ENCODE peak calls at places on chromosomes 13 and 19, in four cellular contexts. G is K562, O is HCT116, U is H1. A is an unnamed sample.

GRCh38 chr19:12792048-12792852 is 964 bp downstream of the JUNB start:
- DNase-seq in U (no peak), O (no peak), G (peak; percentile 87), A (no peak)

GRCh38 chr19:40827386-40828247 is 22.6 kb downstream of the CYP2A6 start:
- DNase-seq in O (no peak), G (no peak), U (no peak), A (no peak)

GRCh38 chr13:46113596-46113995 is 8.8 kb upstream of the CPB2 start:
- DNase-seq in U (no peak), O (no peak), G (peak; percentile 71), A (no peak)

GRCh38 chr13:114015608-114016295 is 41.9 kb upstream of the C13orf46 start:
- DNase-seq in O (no peak), U (no peak), G (no peak), A (no peak)

GRCh38 chr13:41960195-41960699 is 662 bp downstream of the VWA8 start:
- DNase-seq in U (no peak), G (peak; percentile 40), O (no peak), A (no peak)

GRCh38 chr19:3224346-3225325 is at the start of gene CELF5:
- DNase-seq in U (no peak), O (no peak), G (peak; percentile 72), A (no peak)

GRCh38 chr19:35856546-35857149 is at the start of gene KIRREL2:
- DNase-seq in O (no peak), U (no peak), G (no peak), A (no peak)

GRCh38 chr19:4059931-4060620 is 6.6 kb downstream of the ZBTB7A start:
- DNase-seq in U (no peak), G (peak; percentile 64), O (no peak), A (no peak)

GRCh38 chr19:19120308-19121156 is 17.7 kb downstream of the TMEM161A start:
- DNase-seq in U (peak; percentile 99), O (no peak), G (peak; percentile 99), A (peak; percentile 91)

GRCh38 chr19:51065221-51065960 is 499 bp upstream of the KLK13 start:
- DNase-seq in O (no peak), U (no peak), G (peak; percentile 76), A (no peak)

GRCh38 chr19:44813331-44814131 is 4.6 kb downstream of the BCAM start:
- DNase-seq in O (no peak), G (no peak), U (no peak), A (no peak)

GRCh38 chr13:30151398-30151797 is 156.0 kb downstream of the KATNAL1 start:
- DNase-seq in O (no peak), G (no peak), U (no peak), A (no peak)

GRCh38 chr13:70203661-70204229 is 95.5 kb upstream of the KLHL1 start:
- DNase-seq in U (no peak), G (no peak), O (peak; percentile 4), A (peak; percentile 3)

GRCh38 chr13:39603424-39603947 is 493 bp upstream of the LHFPL6 start:
- DNase-seq in O (no peak), G (no peak), U (no peak), A (no peak)

GRCh38 chr13:38308736-38309135 is 40.9 kb upstream of the UFM1 start:
- DNase-seq in G (no peak), O (no peak), U (no peak), A (no peak)

DNA sequence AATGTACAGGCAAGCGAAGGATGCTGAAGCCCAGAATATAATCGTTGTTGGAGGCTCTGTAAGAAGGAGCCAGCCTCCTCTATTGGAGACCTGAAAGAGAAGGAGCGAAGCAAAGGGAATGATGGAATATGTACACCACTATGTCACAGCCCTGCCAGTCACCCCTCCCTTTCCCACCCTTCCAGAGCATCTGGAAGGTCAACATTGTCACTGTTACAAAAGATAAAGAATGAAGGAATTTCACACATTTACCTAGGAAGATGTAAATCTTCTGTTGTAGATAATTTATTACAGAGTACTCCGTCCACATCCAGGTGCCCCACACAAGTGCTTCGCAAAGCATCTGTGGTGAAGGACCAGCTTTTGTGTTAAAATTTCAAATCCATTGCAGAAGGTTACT is 39.7 kb upstream of the SACS start:
- DNase-seq in O (no peak), U (no peak), G (no peak), A (no peak)
- TF ChIP-seq ZNF274 in O (no peak), U (no peak), G (no peak), A (no peak)

GRCh38 chr13:32212420-32212819 is 102.7 kb downstream of the ZAR1L start:
- DNase-seq in G (no peak), O (no peak), U (no peak), A (no peak)
- H3K9ac ChIP-seq in G (no peak overlapping the region), O (no peak overlapping the region), U (no peak overlapping the region), A (no peak overlapping the region)

GRCh38 chr13:60981407-60981806 is 434.2 kb downstream of the PCDH20 start:
- DNase-seq in G (no peak), U (no peak), O (no peak), A (no peak)

GRCh38 chr13:60990032-60990733 is 425.5 kb downstream of the PCDH20 start:
- DNase-seq in U (peak; percentile 23), G (no peak), O (no peak), A (no peak)

GRCh38 chr13:60986301-60986700 is 429.3 kb downstream of the PCDH20 start:
- DNase-seq in U (no peak), G (no peak), O (no peak), A (no peak)
- TF ChIP-seq ZNF274 in U (no peak), G (no peak), O (no peak), A (no peak)

DNA sequence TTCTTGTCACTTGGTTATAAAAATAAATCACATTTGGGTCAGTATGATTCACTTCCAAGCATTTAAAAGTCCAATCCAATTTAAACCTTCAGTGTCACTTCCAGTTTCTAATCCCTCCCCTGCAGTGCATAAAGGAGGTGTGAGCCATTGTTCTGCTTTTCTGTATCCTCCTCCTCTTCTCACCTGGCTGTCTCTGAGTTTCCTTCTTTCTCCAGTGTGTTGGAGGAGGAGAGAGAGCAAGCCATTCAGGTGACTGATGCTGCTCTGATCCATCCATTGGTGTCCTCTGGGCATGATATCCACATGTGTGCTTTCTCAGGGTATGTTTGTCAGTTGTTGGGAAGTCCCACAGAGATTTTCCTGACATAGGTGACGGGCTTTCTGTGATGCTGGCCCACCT is 1.2 kb downstream of the NUDT15 start:
- DNase-seq in G (no peak), O (no peak), U (no peak), A (no peak)
- H3K9ac ChIP-seq in G (peak overlapping the region; percentile 80), O (peak overlapping the region; percentile 71), U (no peak overlapping the region), A (no peak overlapping the region)

DNA sequence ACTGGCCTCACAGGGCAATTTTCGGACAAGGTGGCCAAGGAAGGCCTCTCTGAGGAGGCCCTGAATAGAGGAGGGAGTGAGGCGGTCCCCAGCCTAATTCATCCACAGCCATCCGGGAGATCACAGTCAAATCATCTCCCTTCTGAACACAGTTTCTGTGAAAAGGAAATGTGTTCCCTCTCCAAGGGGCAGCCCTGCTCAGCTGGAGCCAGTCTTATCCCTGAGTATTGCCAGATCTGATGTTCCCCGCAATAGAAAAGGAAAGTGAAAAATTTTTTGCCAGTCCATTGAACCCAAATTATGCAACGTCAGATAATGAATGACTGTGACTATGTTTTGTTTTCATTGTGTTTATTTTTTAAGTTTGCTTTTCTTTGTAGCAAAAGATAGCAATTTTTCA is 125.9 kb downstream of the SIPA1L3 start:
- DNase-seq in G (no peak), O (no peak), U (no peak), A (no peak)
- TF ChIP-seq ZNF274 in G (no peak), O (no peak), U (no peak), A (no peak)

DNA sequence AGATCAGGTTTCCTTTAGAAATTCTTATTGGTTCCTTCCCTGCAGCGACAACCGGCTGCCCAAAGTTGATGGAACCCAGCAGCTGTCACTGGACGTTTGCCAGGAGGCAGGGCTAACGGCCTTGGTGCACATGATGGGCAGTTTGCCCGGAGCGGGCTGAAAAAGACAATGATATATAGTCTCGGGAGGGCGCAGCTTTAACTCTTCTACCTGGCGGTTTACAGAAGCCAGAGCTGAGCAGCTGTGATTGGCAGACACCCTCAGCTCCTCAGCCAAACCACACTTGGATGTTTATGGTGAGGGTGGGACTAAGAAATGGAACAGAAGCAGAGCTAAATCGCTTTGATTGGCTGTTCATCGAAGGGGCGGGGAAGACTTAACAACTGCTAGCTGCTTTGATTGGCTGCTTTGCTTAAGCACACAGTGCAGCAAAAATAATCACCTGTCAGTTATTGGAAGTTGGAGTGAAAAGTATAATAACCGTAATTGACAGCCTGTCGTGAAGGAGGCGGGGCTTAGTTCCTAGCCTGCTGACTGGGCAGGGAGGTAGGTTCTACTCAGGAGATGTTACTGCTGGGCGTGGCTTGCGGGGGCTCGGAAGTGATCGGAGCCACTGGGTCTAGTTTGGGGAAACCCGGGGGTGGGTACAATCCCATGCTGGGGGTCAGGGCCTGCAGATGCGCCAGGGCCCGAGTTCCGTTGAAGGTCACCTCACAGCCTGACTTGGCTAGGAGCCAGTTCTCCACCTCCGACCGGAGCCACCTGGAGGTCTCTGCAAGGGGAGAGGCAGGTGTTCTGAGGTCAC is 7.5 kb downstream of the EMP3 start:
- DNase-seq in O (peak; percentile 100), U (no peak), G (peak; percentile 98), A (no peak)
- H3K9ac ChIP-seq in O (peak overlapping the region; percentile 70), U (no peak overlapping the region), G (peak overlapping the region; percentile 80), A (no peak overlapping the region)

A was measured in NT2/D1.